ENCODE peak calls at places on chromosomes 7 and 10, in four cellular contexts. U, C, L and J are unnamed samples.

GRCh38 chr10:119279441-119279840 is 72.1 kb downstream of the GRK5 start:
- DNase-seq in U (no peak), C (no peak), L (no peak), J (no peak)

GRCh38 chr10:17059197-17059688 is 70.4 kb downstream of the CUBN start:
- DNase-seq in U (no peak), C (no peak), L (peak; percentile 77), J (no peak)

GRCh38 chr10:110865804-110866482 is 5.8 kb upstream of the PDCD4 start:
- DNase-seq in U (no peak), C (no peak), L (no peak), J (no peak)

GRCh38 chr10:14032406-14032998 is 298.2 kb downstream of the FRMD4A start:
- DNase-seq in U (peak; percentile 93), C (no peak), L (peak; percentile 14), J (no peak)

GRCh38 chr7:139991911-139992310 is 70.8 kb downstream of the PARP12 start:
- DNase-seq in U (no peak), C (no peak), L (no peak), J (no peak)

GRCh38 chr10:30985552-30985951 is 46.1 kb downstream of the ZNF438 start:
- DNase-seq in U (no peak), C (no peak), L (peak; percentile 87), J (no peak)

GRCh38 chr7:27096756-27097514 is 1.1 kb upstream of the HOXA1 start:
- DNase-seq in U (peak; percentile 68), C (no peak), L (no peak), J (no peak)

GRCh38 chr10:114751856-114752255 is 69.7 kb upstream of the FHIP2A start:
- DNase-seq in U (no peak), C (no peak), L (peak; percentile 60), J (no peak)

GRCh38 chr7:111736475-111736874 is 174.2 kb upstream of the IMMP2L start:
- DNase-seq in U (no peak), C (no peak), L (peak; percentile 18), J (no peak)

GRCh38 chr7:26620352-26620751 is 244.0 kb downstream of the SKAP2 start:
- DNase-seq in U (peak; percentile 87), C (no peak), L (no peak), J (no peak)

GRCh38 chr10:57035310-57035709 is 674.3 kb upstream of the ZWINT start:
- DNase-seq in U (no peak), C (no peak), L (no peak), J (no peak)
- H3K4me3 ChIP-seq in U (no peak overlapping the region), C (no peak overlapping the region), L (no peak overlapping the region), J (no peak overlapping the region)

GRCh38 chr10:26682926-26683325 is 14.6 kb upstream of the PDSS1 start:
- DNase-seq in U (no peak), C (no peak), L (no peak), J (no peak)
- H3K4me3 ChIP-seq in U (no peak overlapping the region), C (no peak overlapping the region), L (no peak overlapping the region), J (no peak overlapping the region)

DNA sequence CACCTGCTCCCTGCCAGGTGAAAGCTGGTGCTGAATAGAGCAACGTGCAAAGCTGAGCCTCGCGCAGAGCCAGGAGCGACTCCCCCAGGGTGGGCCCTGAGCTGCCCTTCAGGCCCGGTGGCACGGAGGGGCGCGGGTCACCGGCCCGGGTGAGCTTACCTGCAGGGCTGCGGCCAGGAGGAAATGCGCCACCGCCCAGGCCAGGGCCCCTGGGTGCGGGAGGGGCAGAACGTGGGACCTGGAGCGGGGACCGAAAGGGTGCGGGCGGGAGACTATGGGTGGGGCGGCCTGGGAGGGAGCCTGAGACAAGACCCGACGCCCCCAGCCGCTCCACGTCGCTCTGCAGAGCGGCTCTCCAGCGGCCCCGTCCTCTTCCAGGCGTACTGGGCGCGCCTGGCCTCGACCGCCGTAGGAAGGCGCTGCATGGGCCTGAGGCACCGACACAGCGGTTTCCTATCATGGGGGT is 122.1 kb downstream of the BTAF1 start:
- DNase-seq in U (peak; percentile 80), C (no peak), L (no peak), J (no peak)
- H3K4me3 ChIP-seq in U (no peak overlapping the region), C (no peak overlapping the region), L (no peak overlapping the region), J (no peak overlapping the region)

GRCh38 chr7:330554-331230 is 40.7 kb downstream of the FOXL3 start:
- DNase-seq in U (no peak), C (no peak), L (no peak), J (no peak)

GRCh38 chr7:332020-332517 is 42.1 kb downstream of the FOXL3 start:
- DNase-seq in U (no peak), C (peak; percentile 16), L (no peak), J (no peak)

GRCh38 chr7:333399-333776 is 43.4 kb downstream of the FOXL3 start:
- DNase-seq in U (no peak), C (peak; percentile 84), L (peak; percentile 39), J (no peak)

GRCh38 chr7:334618-335357 is 44.8 kb downstream of the FOXL3 start:
- DNase-seq in U (no peak), C (peak; percentile 7), L (no peak), J (no peak)

GRCh38 chr7:332646-333398 is 42.9 kb downstream of the FOXL3 start:
- DNase-seq in U (peak; percentile 96), C (peak; percentile 80), L (peak; percentile 63), J (peak; percentile 72)
- H3K4me3 ChIP-seq in U (peak overlapping the region; percentile 64), C (peak overlapping the region; percentile 55), L (peak overlapping the region; percentile 28), J (peak overlapping the region; percentile 54)

GRCh38 chr7:46993396-46993795 is 588.5 kb downstream of the TNS3 start:
- DNase-seq in U (no peak), C (no peak), L (peak; percentile 9), J (no peak)

GRCh38 chr7:46990761-46991160 is 591.1 kb downstream of the TNS3 start:
- DNase-seq in U (no peak), C (no peak), L (no peak), J (no peak)

GRCh38 chr7:46989247-46989646 is 592.7 kb downstream of the TNS3 start:
- DNase-seq in U (no peak), C (no peak), L (no peak), J (no peak)
- H3K4me3 ChIP-seq in U (no peak overlapping the region), C (no peak overlapping the region), L (no peak overlapping the region), J (no peak overlapping the region)

DNA sequence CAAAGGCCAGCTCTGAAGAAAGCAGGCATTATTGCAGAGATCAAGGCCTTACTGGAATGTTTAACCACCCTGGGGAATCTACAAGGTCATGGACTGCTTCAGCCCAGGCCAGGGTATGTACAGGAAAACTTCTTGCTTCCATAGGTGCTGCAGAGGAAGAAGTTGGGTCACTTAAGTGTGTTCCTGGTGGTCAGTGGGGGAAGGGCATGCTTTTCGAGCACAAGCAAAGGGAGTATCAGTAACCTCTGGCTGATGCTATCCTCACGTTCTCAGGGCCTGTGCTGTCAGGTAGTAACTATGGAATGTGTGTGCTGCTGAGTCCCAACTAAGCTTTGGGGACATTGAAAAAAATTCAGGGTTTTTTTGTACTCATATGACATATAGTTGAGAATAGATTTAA is 234.0 kb upstream of the SP4 start:
- DNase-seq in U (peak; percentile 57), C (no peak), L (no peak), J (no peak)
- H3K4me3 ChIP-seq in U (no peak overlapping the region), C (no peak overlapping the region), L (no peak overlapping the region), J (no peak overlapping the region)